ENCODE peak calls at places on chromosomes 11 and 22, in six cellular contexts. One of them, this sample, is unnamed.

GRCh38 chr22:20771918-20772625 is 1.8 kb upstream of the SERPIND1 start:
- DNase-seq in thyroid gland: no peak
- DNase-seq in CD8-positive, alpha-beta T cell: no peak
- DNase-seq in Peyer's patch: no peak
- DNase-seq in PC-3: no peak
- DNase-seq in H9: no peak
- DNase-seq in this sample: no peak

GRCh38 chr11:110962907-110963306 is 250.7 kb upstream of the ARHGAP20 start:
- DNase-seq in PC-3: no peak
- DNase-seq in Peyer's patch: no peak
- DNase-seq in thyroid gland: no peak
- DNase-seq in H9: no peak
- DNase-seq in CD8-positive, alpha-beta T cell: no peak
- DNase-seq in this sample: no peak

GRCh38 chr11:29293825-29294224 is 723.0 kb downstream of the KCNA4 start:
- DNase-seq in CD8-positive, alpha-beta T cell: no peak
- DNase-seq in H9: no peak
- DNase-seq in Peyer's patch: no peak
- DNase-seq in thyroid gland: no peak
- DNase-seq in PC-3: peak; percentile 84
- DNase-seq in this sample: peak; percentile 84

GRCh38 chr22:25845985-25846745 is 104.2 kb downstream of the MYO18B start:
- DNase-seq in Peyer's patch: no peak
- DNase-seq in thyroid gland: no peak
- DNase-seq in CD8-positive, alpha-beta T cell: no peak
- DNase-seq in H9: no peak
- DNase-seq in PC-3: no peak
- DNase-seq in this sample: no peak

GRCh38 chr11:133835258-133836075 is 9.8 kb downstream of the SPATA19 start:
- DNase-seq in Peyer's patch: no peak
- DNase-seq in thyroid gland: peak; percentile 39
- DNase-seq in PC-3: peak; percentile 65
- DNase-seq in H9: peak; percentile 82
- DNase-seq in CD8-positive, alpha-beta T cell: peak; percentile 47
- DNase-seq in this sample: no peak

GRCh38 chr22:20080776-20081654 is 974 bp downstream of the DGCR8 start:
- DNase-seq in CD8-positive, alpha-beta T cell: no peak
- DNase-seq in H9: peak; percentile 56
- DNase-seq in Peyer's patch: peak; percentile 57
- DNase-seq in PC-3: peak; percentile 46
- DNase-seq in thyroid gland: peak; percentile 39
- DNase-seq in this sample: peak; percentile 19

GRCh38 chr11:130531061-130531460 is 82.6 kb downstream of the ADAMTS15 start:
- DNase-seq in Peyer's patch: no peak
- DNase-seq in PC-3: no peak
- DNase-seq in CD8-positive, alpha-beta T cell: no peak
- DNase-seq in H9: no peak
- DNase-seq in thyroid gland: peak; percentile 93
- DNase-seq in this sample: no peak

GRCh38 chr11:1198766-1199688 is 23.8 kb upstream of the MUC5B start:
- DNase-seq in thyroid gland: peak; percentile 0
- DNase-seq in PC-3: no peak
- DNase-seq in CD8-positive, alpha-beta T cell: no peak
- DNase-seq in Peyer's patch: peak; percentile 39
- DNase-seq in H9: peak; percentile 27
- DNase-seq in this sample: no peak

GRCh38 chr11:114345575-114346222 is 49.5 kb downstream of the NNMT start:
- DNase-seq in thyroid gland: no peak
- DNase-seq in PC-3: no peak
- DNase-seq in CD8-positive, alpha-beta T cell: no peak
- DNase-seq in H9: no peak
- DNase-seq in Peyer's patch: no peak
- DNase-seq in this sample: no peak

GRCh38 chr22:42964994-42965699 is 49.8 kb downstream of the PACSIN2 start:
- DNase-seq in Peyer's patch: no peak
- DNase-seq in H9: peak; percentile 54
- DNase-seq in thyroid gland: no peak
- DNase-seq in PC-3: peak; percentile 44
- DNase-seq in CD8-positive, alpha-beta T cell: no peak
- DNase-seq in this sample: no peak

GRCh38 chr11:111097191-111097590 is 148.3 kb upstream of the POU2AF2 start:
- DNase-seq in Peyer's patch: no peak
- DNase-seq in thyroid gland: peak; percentile 38
- DNase-seq in PC-3: peak; percentile 17
- DNase-seq in H9: peak; percentile 90
- DNase-seq in CD8-positive, alpha-beta T cell: no peak
- DNase-seq in this sample: no peak

GRCh38 chr11:44994753-44995152 is 44.1 kb upstream of the TP53I11 start:
- DNase-seq in Peyer's patch: no peak
- DNase-seq in PC-3: no peak
- DNase-seq in thyroid gland: no peak
- DNase-seq in H9: peak; percentile 28
- DNase-seq in CD8-positive, alpha-beta T cell: peak; percentile 34
- DNase-seq in this sample: no peak

GRCh38 chr11:42951266-42951665 is 360.5 kb upstream of the API5 start:
- DNase-seq in CD8-positive, alpha-beta T cell: no peak
- DNase-seq in thyroid gland: peak; percentile 59
- DNase-seq in Peyer's patch: no peak
- DNase-seq in H9: no peak
- DNase-seq in PC-3: peak; percentile 85
- DNase-seq in this sample: no peak

GRCh38 chr22:47419239-47419638 is 656.8 kb downstream of the TBC1D22A start:
- DNase-seq in Peyer's patch: no peak
- DNase-seq in H9: no peak
- DNase-seq in CD8-positive, alpha-beta T cell: no peak
- DNase-seq in PC-3: no peak
- DNase-seq in thyroid gland: no peak
- DNase-seq in this sample: peak; percentile 28

GRCh38 chr22:49010901-49011300 is 816.8 kb downstream of the BRD1 start:
- DNase-seq in PC-3: no peak
- DNase-seq in Peyer's patch: no peak
- DNase-seq in thyroid gland: no peak
- DNase-seq in H9: peak; percentile 17
- DNase-seq in CD8-positive, alpha-beta T cell: no peak
- DNase-seq in this sample: no peak

GRCh38 chr22:27561301-27561820 is 240.2 kb downstream of the MN1 start:
- DNase-seq in H9: no peak
- DNase-seq in Peyer's patch: no peak
- DNase-seq in thyroid gland: no peak
- DNase-seq in PC-3: no peak
- DNase-seq in CD8-positive, alpha-beta T cell: no peak
- DNase-seq in this sample: no peak

GRCh38 chr11:47408598-47409439 is 429 bp downstream of the SLC39A13 start:
- DNase-seq in CD8-positive, alpha-beta T cell: no peak
- DNase-seq in PC-3: peak; percentile 72
- DNase-seq in thyroid gland: peak; percentile 71
- DNase-seq in H9: peak; percentile 36
- DNase-seq in Peyer's patch: no peak
- DNase-seq in this sample: no peak

GRCh38 chr11:70721006-70721405 is 322.7 kb downstream of the CTTN start:
- DNase-seq in H9: no peak
- DNase-seq in thyroid gland: peak; percentile 67
- DNase-seq in PC-3: no peak
- DNase-seq in CD8-positive, alpha-beta T cell: no peak
- DNase-seq in Peyer's patch: no peak
- DNase-seq in this sample: no peak

GRCh38 chr11:702731-703461 is 3.1 kb upstream of the EPS8L2 start:
- DNase-seq in CD8-positive, alpha-beta T cell: no peak
- DNase-seq in Peyer's patch: peak; percentile 77
- DNase-seq in PC-3: peak; percentile 49
- DNase-seq in H9: no peak
- DNase-seq in thyroid gland: peak; percentile 50
- DNase-seq in this sample: no peak

GRCh38 chr22:20216863-20217499 is 51.1 kb downstream of the RTN4R start:
- DNase-seq in PC-3: peak; percentile 47
- DNase-seq in H9: no peak
- DNase-seq in Peyer's patch: no peak
- DNase-seq in thyroid gland: no peak
- DNase-seq in CD8-positive, alpha-beta T cell: no peak
- DNase-seq in this sample: no peak

GRCh38 chr22:31210830-31211503 is 1.1 kb upstream of the LIMK2 start:
- DNase-seq in CD8-positive, alpha-beta T cell: peak; percentile 54
- DNase-seq in H9: no peak
- DNase-seq in thyroid gland: peak; percentile 21
- DNase-seq in Peyer's patch: no peak
- DNase-seq in PC-3: no peak
- DNase-seq in this sample: peak; percentile 41

GRCh38 chr11:118343248-118343647 is 743 bp upstream of the CD3D start:
- DNase-seq in thyroid gland: no peak
- DNase-seq in H9: no peak
- DNase-seq in CD8-positive, alpha-beta T cell: no peak
- DNase-seq in PC-3: no peak
- DNase-seq in Peyer's patch: no peak
- DNase-seq in this sample: no peak

GRCh38 chr22:42803454-42803853 is 53.6 kb downstream of the ARFGAP3 start:
- DNase-seq in Peyer's patch: no peak
- DNase-seq in H9: peak; percentile 16
- DNase-seq in PC-3: no peak
- DNase-seq in CD8-positive, alpha-beta T cell: no peak
- DNase-seq in thyroid gland: peak; percentile 53
- DNase-seq in this sample: no peak

GRCh38 chr22:20453222-20453621 is 15.6 kb upstream of the SCARF2 start:
- DNase-seq in PC-3: no peak
- DNase-seq in H9: no peak
- DNase-seq in Peyer's patch: no peak
- DNase-seq in thyroid gland: no peak
- DNase-seq in CD8-positive, alpha-beta T cell: no peak
- DNase-seq in this sample: no peak

GRCh38 chr22:37331811-37332536 is 49.7 kb downstream of the CYTH4 start:
- DNase-seq in thyroid gland: no peak
- DNase-seq in H9: no peak
- DNase-seq in CD8-positive, alpha-beta T cell: no peak
- DNase-seq in Peyer's patch: no peak
- DNase-seq in PC-3: peak; percentile 9
- DNase-seq in this sample: no peak

GRCh38 chr11:116136987-116137674 is 632.9 kb upstream of the CADM1 start:
- DNase-seq in PC-3: no peak
- DNase-seq in thyroid gland: no peak
- DNase-seq in CD8-positive, alpha-beta T cell: no peak
- DNase-seq in Peyer's patch: no peak
- DNase-seq in H9: no peak
- DNase-seq in this sample: no peak

GRCh38 chr11:118434553-118435232 is 1.6 kb upstream of the KMT2A start:
- DNase-seq in H9: peak; percentile 74
- DNase-seq in PC-3: peak; percentile 49
- DNase-seq in Peyer's patch: peak; percentile 51
- DNase-seq in thyroid gland: peak; percentile 22
- DNase-seq in CD8-positive, alpha-beta T cell: peak; percentile 65
- DNase-seq in this sample: peak; percentile 31

GRCh38 chr11:115706735-115707134 is 202.5 kb upstream of the CADM1 start:
- DNase-seq in thyroid gland: peak; percentile 23
- DNase-seq in PC-3: no peak
- DNase-seq in Peyer's patch: no peak
- DNase-seq in H9: no peak
- DNase-seq in CD8-positive, alpha-beta T cell: no peak
- DNase-seq in this sample: no peak

GRCh38 chr11:131549099-131549498 is 178.7 kb downstream of the NTM start:
- DNase-seq in H9: no peak
- DNase-seq in thyroid gland: no peak
- DNase-seq in PC-3: no peak
- DNase-seq in Peyer's patch: no peak
- DNase-seq in CD8-positive, alpha-beta T cell: no peak
- DNase-seq in this sample: no peak

GRCh38 chr11:131546218-131546895 is 175.9 kb downstream of the NTM start:
- DNase-seq in PC-3: no peak
- DNase-seq in H9: peak; percentile 39
- DNase-seq in CD8-positive, alpha-beta T cell: no peak
- DNase-seq in Peyer's patch: no peak
- DNase-seq in thyroid gland: no peak
- DNase-seq in this sample: no peak

GRCh38 chr11:131544591-131544990 is 174.2 kb downstream of the NTM start:
- DNase-seq in PC-3: no peak
- DNase-seq in CD8-positive, alpha-beta T cell: no peak
- DNase-seq in H9: peak; percentile 60
- DNase-seq in thyroid gland: no peak
- DNase-seq in Peyer's patch: no peak
- DNase-seq in this sample: no peak
- TF ChIP-seq CTCF in PC-3: no peak
- TF ChIP-seq CTCF in CD8-positive, alpha-beta T cell: no peak
- TF ChIP-seq CTCF in H9: peak; percentile 63
- TF ChIP-seq CTCF in thyroid gland: no peak
- TF ChIP-seq CTCF in Peyer's patch: no peak
- TF ChIP-seq CTCF in this sample: no peak

DNA sequence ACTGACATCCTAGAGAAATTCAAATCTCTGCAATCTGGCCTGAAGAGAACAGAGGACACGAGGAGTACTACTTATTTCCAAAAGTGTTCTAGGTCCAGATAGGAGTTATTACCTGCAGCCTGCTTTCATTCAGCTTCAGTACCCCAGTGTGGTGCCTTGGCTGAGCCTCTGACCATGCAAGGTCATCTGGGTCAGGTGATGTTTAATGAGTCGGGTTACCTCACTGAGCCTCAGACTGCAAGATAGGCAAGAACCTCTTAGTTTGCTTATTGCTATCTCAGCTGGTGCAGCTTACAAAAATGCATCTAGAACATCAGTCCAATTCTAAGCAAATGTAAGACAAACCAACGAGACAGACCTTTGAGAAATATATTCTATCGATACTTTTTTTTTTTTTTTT is 9.5 kb upstream of the NF2 start:
- DNase-seq in Peyer's patch: no peak
- DNase-seq in H9: no peak
- DNase-seq in PC-3: no peak
- DNase-seq in CD8-positive, alpha-beta T cell: no peak
- DNase-seq in thyroid gland: no peak
- DNase-seq in this sample: no peak
- H3K4me1 ChIP-seq in Peyer's patch: no peaks in the 10 kb centered on the region
- H3K4me1 ChIP-seq in H9: no peaks in the 10 kb centered on the region
- H3K4me1 ChIP-seq in PC-3: no peaks in the 10 kb centered on the region
- H3K4me1 ChIP-seq in CD8-positive, alpha-beta T cell: peaks cover 6% of the 10 kb centered on the region
- H3K4me1 ChIP-seq in thyroid gland: no peaks in the 10 kb centered on the region
- H3K4me1 ChIP-seq in this sample: no peaks in the 10 kb centered on the region

GRCh38 chr11:22521226-22521625 is 104.4 kb downstream of the FANCF start:
- DNase-seq in Peyer's patch: no peak
- DNase-seq in H9: no peak
- DNase-seq in PC-3: peak; percentile 57
- DNase-seq in thyroid gland: no peak
- DNase-seq in CD8-positive, alpha-beta T cell: no peak
- DNase-seq in this sample: no peak

GRCh38 chr11:22512457-22512856 is 113.2 kb downstream of the FANCF start:
- DNase-seq in CD8-positive, alpha-beta T cell: no peak
- DNase-seq in H9: no peak
- DNase-seq in thyroid gland: no peak
- DNase-seq in Peyer's patch: no peak
- DNase-seq in PC-3: no peak
- DNase-seq in this sample: no peak

GRCh38 chr11:22510741-22511140 is 114.9 kb downstream of the FANCF start:
- DNase-seq in thyroid gland: no peak
- DNase-seq in CD8-positive, alpha-beta T cell: no peak
- DNase-seq in PC-3: peak; percentile 60
- DNase-seq in Peyer's patch: no peak
- DNase-seq in H9: no peak
- DNase-seq in this sample: no peak

GRCh38 chr11:22516136-22516535 is 109.5 kb downstream of the FANCF start:
- DNase-seq in H9: no peak
- DNase-seq in thyroid gland: no peak
- DNase-seq in CD8-positive, alpha-beta T cell: no peak
- DNase-seq in Peyer's patch: no peak
- DNase-seq in PC-3: no peak
- DNase-seq in this sample: no peak
- TF ChIP-seq CTCF in H9: no peak
- TF ChIP-seq CTCF in thyroid gland: no peak
- TF ChIP-seq CTCF in CD8-positive, alpha-beta T cell: no peak
- TF ChIP-seq CTCF in Peyer's patch: no peak
- TF ChIP-seq CTCF in PC-3: no peak
- TF ChIP-seq CTCF in this sample: no peak

GRCh38 chr22:46104881-46105493 is 45.3 kb upstream of the PPARA start:
- DNase-seq in H9: no peak
- DNase-seq in Peyer's patch: no peak
- DNase-seq in thyroid gland: no peak
- DNase-seq in CD8-positive, alpha-beta T cell: no peak
- DNase-seq in PC-3: no peak
- DNase-seq in this sample: no peak
- H3K4me1 ChIP-seq in H9: no peaks in the 10 kb centered on the region
- H3K4me1 ChIP-seq in Peyer's patch: peaks cover 23% of the 10 kb centered on the region
- H3K4me1 ChIP-seq in thyroid gland: peaks cover 38% of the 10 kb centered on the region
- H3K4me1 ChIP-seq in CD8-positive, alpha-beta T cell: no peaks in the 10 kb centered on the region
- H3K4me1 ChIP-seq in PC-3: no peaks in the 10 kb centered on the region
- H3K4me1 ChIP-seq in this sample: no peaks in the 10 kb centered on the region

This sample was measured in MM.1S.